ENCODE peak calls at places on chromosomes 6 and 20, in four cellular contexts. P is aorta, Q is neuronal stem cell, Y is IMR-90. L is an unnamed sample.

GRCh38 chr6:903746-904145 is 210.8 kb upstream of the EXOC2 start:
- DNase-seq in P (no peak), Q (no peak), Y (peak), L (no peak)

GRCh38 chr20:9032758-9033157 is 36.1 kb upstream of the PLCB4 start:
- DNase-seq in P (no peak), Q (no peak), Y (peak), L (no peak)

GRCh38 chr6:391559-392440 is at the start of gene IRF4:
- DNase-seq in P (no peak), Q (peak), Y (no peak), L (no peak)

GRCh38 chr6:70673601-70674000 is 5.9 kb downstream of the SMAP1 start:
- DNase-seq in P (no peak), Q (no peak), Y (peak), L (no peak)

GRCh38 chr6:142326539-142326938 is 24.7 kb downstream of the ADGRG6 start:
- DNase-seq in P (no peak), Q (no peak), Y (peak), L (no peak)

GRCh38 chr6:37381579-37381978 is 27.8 kb downstream of the RNF8 start:
- DNase-seq in P (no peak), Q (peak), Y (peak), L (no peak)

GRCh38 chr6:137531376-137532092 is 37.3 kb upstream of the OLIG3 start:
- DNase-seq in P (no peak), Q (no peak), Y (no peak), L (no peak)

GRCh38 chr6:37160922-37161778 is 8.8 kb upstream of the PIM1 start:
- DNase-seq in P (no peak), Q (no peak), Y (peak), L (no peak)

GRCh38 chr20:32356935-32357868 is 929 bp upstream of the ASXL1 start:
- DNase-seq in P (no peak), Q (no peak), Y (peak), L (no peak)

GRCh38 chr6:84774174-84775158 is 10.1 kb upstream of the TBX18 start:
- DNase-seq in P (peak), Q (peak), Y (no peak), L (peak)

GRCh38 chr20:61777773-61778484 is 287.8 kb downstream of the TAF4 start:
- DNase-seq in P (peak), Q (no peak), Y (no peak), L (peak)

GRCh38 chr6:14711056-14711703 is 534.7 kb upstream of the JARID2 start:
- DNase-seq in P (no peak), Q (no peak), Y (peak), L (no peak)

GRCh38 chr6:168314029-168314420 is 5.6 kb downstream of the DACT2 start:
- DNase-seq in P (no peak), Q (no peak), Y (no peak), L (no peak)

GRCh38 chr20:61049684-61050083 is 202.4 kb upstream of the CDH4 start:
- DNase-seq in P (no peak), Q (no peak), Y (no peak), L (no peak)

GRCh38 chr6:168060521-168060931 is 18.5 kb downstream of the FRMD1 start:
- DNase-seq in P (no peak), Q (peak), Y (peak), L (no peak)

GRCh38 chr20:62294516-62294915 is 8.3 kb upstream of the ADRM1 start:
- DNase-seq in P (no peak), Q (no peak), Y (no peak), L (no peak)

GRCh38 chr20:62860924-62861691 is 514 bp downstream of the TCFL5 start:
- DNase-seq in P (peak), Q (peak), Y (no peak), L (no peak)

GRCh38 chr6:73314577-73315492 is 39.2 kb downstream of the DPPA5 start:
- DNase-seq in P (no peak), Q (no peak), Y (no peak), L (no peak)

GRCh38 chr6:39566381-39566934 is 158.8 kb downstream of the KIF6 start:
- DNase-seq in P (no peak), Q (no peak), Y (no peak), L (no peak)

GRCh38 chr6:90496191-90496590 is 90.7 kb downstream of the MAP3K7 start:
- DNase-seq in P (no peak), Q (no peak), Y (no peak), L (no peak)

GRCh38 chr6:142531727-142532126 is 229.9 kb downstream of the ADGRG6 start:
- DNase-seq in P (no peak), Q (no peak), Y (no peak), L (no peak)

DNA sequence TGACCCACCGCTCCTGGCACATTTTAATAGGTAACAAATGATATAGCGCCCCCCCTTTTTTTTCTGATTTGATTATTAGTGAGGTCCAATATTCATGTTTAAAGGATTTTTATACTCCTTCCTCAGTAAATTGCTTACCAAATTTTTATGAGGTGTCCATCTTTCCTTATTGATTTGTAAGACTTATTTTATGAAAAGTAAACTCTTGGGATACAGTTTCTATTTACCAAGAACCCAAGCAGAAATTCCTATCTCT is 25.1 kb downstream of the TRIM27 start:
- DNase-seq in P (no peak), Q (no peak), Y (no peak), L (no peak)
- H3K27ac ChIP-seq in P (no peak), Q (no peak), Y (no peak), L (peak)

DNA sequence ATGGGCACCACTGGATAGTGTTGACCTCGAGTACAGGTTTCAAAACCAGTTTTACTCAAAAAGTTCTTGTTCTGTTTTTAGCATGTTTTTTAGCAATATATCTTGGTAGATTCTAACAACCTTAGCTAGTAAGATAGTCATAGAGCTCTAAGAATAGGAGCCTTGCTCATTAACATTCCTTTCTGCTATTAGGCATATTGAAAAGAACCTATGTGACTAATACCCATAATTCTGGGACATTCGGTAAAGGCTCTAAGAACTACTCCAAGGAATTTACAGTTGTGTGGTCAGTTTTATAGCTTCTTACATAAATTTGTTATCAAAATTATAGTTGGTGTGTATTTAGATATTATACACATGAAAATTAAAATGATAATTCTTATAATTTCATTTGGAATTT is 11.6 kb downstream of the SLC9A8 start:
- DNase-seq in P (no peak), Q (no peak), Y (peak), L (no peak)
- H3K27ac ChIP-seq in P (no peak), Q (no peak), Y (no peak), L (no peak)

GRCh38 chr6:81891869-81892268 is 139.4 kb upstream of the TENT5A start:
- DNase-seq in P (no peak), Q (no peak), Y (no peak), L (peak)

GRCh38 chr6:81890846-81891245 is 138.4 kb upstream of the TENT5A start:
- DNase-seq in P (no peak), Q (no peak), Y (peak), L (no peak)

GRCh38 chr6:81894788-81895221 is 142.3 kb upstream of the TENT5A start:
- DNase-seq in P (no peak), Q (peak), Y (peak), L (no peak)

GRCh38 chr6:81894286-81894685 is 141.8 kb upstream of the TENT5A start:
- DNase-seq in P (no peak), Q (no peak), Y (peak), L (no peak)

DNA sequence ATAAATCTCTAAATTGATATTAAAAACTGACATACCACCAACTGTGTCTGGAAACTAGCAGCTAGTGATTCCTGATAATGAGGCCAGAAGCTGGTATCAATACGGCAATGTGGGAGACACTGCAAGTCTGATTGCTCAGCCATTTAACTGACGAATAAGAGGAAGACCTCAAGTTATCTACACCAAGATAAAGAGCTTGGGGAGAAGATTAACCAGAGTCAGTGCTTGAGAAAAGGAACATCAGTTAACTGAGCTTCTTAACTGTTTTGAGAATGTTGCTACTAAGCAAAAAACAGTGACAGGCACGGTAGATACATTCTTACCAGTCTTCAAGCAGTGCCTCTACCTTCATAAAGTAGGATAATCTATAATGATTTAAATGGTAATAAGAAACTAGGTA is 140.4 kb upstream of the TENT5A start:
- DNase-seq in P (no peak), Q (no peak), Y (no peak), L (no peak)
- H3K27ac ChIP-seq in P (no peak), Q (no peak), Y (no peak), L (no peak)

GRCh38 chr6:3165631-3166534 is 8.5 kb upstream of the TUBB2A start:
- DNase-seq in P (no peak), Q (peak), Y (peak), L (no peak)

GRCh38 chr6:3162067-3162497 is 4.7 kb upstream of the TUBB2A start:
- DNase-seq in P (no peak), Q (no peak), Y (no peak), L (no peak)

GRCh38 chr6:3164388-3164787 is 7.0 kb upstream of the TUBB2A start:
- DNase-seq in P (no peak), Q (no peak), Y (no peak), L (no peak)

GRCh38 chr6:3162565-3163247 is 5.4 kb upstream of the TUBB2A start:
- DNase-seq in P (peak), Q (peak), Y (peak), L (peak)

DNA sequence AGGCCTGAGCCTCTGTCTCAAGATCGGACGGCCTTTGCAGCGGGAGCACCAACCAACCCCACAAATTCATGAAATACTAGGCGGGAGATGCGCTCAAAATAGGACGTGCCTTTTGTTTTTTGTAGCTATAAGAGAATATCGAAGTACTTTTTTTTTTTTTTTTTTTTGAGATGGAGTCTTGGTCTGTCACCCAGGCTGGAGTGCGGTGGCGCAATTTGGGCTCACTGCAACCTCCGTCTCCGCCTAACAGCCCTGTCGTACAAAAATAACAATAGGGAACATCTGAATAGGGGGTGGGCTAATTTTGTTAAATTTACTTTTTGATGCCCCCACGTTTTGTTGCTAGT is 5.9 kb upstream of the TUBB2A start:
- DNase-seq in P (peak), Q (no peak), Y (no peak), L (peak)
- H3K27ac ChIP-seq in P (no peak), Q (no peak), Y (peak), L (peak)

DNA sequence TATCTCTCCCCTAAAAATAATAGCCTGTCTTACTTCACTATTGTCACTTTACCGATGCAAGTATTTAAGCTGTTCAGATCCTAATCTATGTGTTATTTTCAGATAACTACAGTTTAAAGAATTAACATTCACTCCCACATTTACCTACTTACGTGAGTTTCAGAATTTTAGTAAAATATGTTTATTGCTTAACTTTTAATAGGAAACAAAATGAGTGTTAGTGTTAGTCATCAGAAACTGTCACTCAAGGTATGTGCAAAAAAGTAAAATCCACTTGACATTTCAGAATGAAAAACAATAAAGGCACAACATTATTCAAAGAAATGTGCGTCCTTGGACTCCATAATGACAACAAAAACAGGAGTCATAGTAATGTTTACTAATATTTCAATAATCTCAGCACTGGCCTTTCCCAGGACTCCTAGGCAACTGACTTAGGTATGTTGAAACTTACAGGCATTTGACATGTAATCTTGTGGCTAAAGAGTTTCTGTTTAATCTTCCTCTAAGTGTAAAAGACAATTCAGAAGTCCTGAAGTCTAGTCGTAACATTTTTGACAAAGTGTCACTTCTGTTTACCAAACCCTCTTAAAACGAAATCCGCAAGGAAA is 4.5 kb downstream of the ATXN1 start:
- DNase-seq in P (no peak), Q (no peak), Y (no peak), L (no peak)
- H3K27ac ChIP-seq in P (no peak), Q (no peak), Y (no peak), L (no peak)

GRCh38 chr20:3038454-3038853 is 5.0 kb upstream of the GNRH2 start:
- DNase-seq in P (no peak), Q (no peak), Y (no peak), L (no peak)
- H3K27ac ChIP-seq in P (no peak), Q (no peak), Y (no peak), L (no peak)

DNA sequence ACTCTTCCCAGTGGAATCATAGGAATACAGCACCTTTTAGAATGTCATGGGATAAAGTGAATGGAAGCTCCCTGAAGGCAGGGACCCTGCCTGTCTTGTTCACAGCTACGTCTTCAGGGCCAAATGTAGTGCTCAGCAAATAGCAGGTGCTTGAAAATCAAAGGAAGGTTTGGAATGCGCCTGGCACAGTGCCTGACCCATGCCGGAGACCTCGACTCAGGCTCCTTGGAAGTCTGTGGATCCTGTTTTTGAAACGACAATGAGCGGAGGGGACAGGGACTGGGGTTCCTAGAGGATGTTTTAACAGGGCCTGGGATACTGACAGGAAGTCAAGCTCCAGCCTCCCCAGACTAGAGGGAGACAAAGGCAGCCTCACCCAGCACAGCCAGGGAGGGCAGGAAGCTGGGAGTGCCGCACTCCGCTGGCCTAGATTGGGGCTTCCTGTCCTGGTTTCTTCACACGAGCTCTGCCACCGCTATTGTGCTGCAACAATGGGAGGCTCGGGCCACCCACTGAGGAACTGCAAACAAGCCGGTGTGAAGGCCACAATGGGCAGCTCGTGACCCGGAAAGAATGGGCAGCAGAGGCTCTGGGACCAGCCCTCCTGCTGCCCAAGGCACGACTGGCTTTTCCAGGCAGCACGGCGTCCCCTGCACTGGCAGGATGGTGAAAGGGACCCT is 76.7 kb downstream of the PREX1 start:
- DNase-seq in P (peak), Q (peak), Y (no peak), L (peak)
- H3K27ac ChIP-seq in P (no peak), Q (no peak), Y (no peak), L (peak)

GRCh38 chr6:16391451-16391912 is 153.1 kb downstream of the GMPR start:
- DNase-seq in P (no peak), Q (no peak), Y (peak), L (no peak)
- H3K27ac ChIP-seq in P (peak), Q (no peak), Y (peak), L (no peak)

L was measured in lower lobe of right lung.